ENCODE peak calls at places on chromosomes 12 and 14, in seven cellular contexts. W, U, N, T, X, C and F are unnamed samples.

GRCh38 chr12:129610601-129611120 is 293.2 kb downstream of the TMEM132D start:
- DNase-seq in U (no peak), W (no peak), N (no peak), T (no peak), C (no peak), X (no peak), F (no peak)

GRCh38 chr12:125053821-125054220 is 11.4 kb upstream of the AACS start:
- DNase-seq in C (no peak), N (no peak), W (peak), X (no peak), U (no peak), T (no peak), F (no peak)

GRCh38 chr12:17030338-17030737 is 424.4 kb upstream of the LMO3 start:
- DNase-seq in C (no peak), T (no peak), W (no peak), U (no peak), N (no peak), X (no peak), F (no peak)

GRCh38 chr12:100348657-100349454 is 8.0 kb upstream of the SLC17A8 start:
- DNase-seq in N (peak), C (peak), T (no peak), W (no peak), U (no peak), X (peak), F (no peak)

GRCh38 chr14:61512508-61512907 is 182.8 kb upstream of the HIF1A start:
- DNase-seq in N (peak), W (no peak), X (no peak), C (peak), U (no peak), T (no peak), F (no peak)

GRCh38 chr14:20413785-20414117 is 450 bp upstream of the TEP1 start:
- DNase-seq in U (peak), C (peak), W (no peak), X (peak), N (no peak), T (no peak), F (no peak)

GRCh38 chr14:96268426-96269358 is 12.7 kb downstream of the BDKRB1 start:
- DNase-seq in W (peak), C (peak), T (peak), U (peak), N (peak), X (peak), F (no peak)

GRCh38 chr14:70640938-70641547 is 673 bp upstream of the TTC9 start:
- DNase-seq in T (no peak), C (peak), W (peak), X (no peak), N (peak), U (peak), F (no peak)

GRCh38 chr12:59811991-59812390 is 216.2 kb downstream of the SLC16A7 start:
- DNase-seq in T (no peak), U (no peak), N (no peak), C (no peak), X (no peak), W (no peak), F (no peak)

GRCh38 chr12:40331886-40332285 is 107.1 kb downstream of the LRRK2 start:
- DNase-seq in W (no peak), T (no peak), C (peak), X (no peak), N (no peak), U (no peak), F (no peak)

GRCh38 chr12:40342010-40342409 is 117.2 kb downstream of the LRRK2 start:
- DNase-seq in U (no peak), W (no peak), T (no peak), N (no peak), C (no peak), X (no peak), F (no peak)

GRCh38 chr12:40338071-40338470 is 113.3 kb downstream of the LRRK2 start:
- DNase-seq in X (no peak), C (no peak), N (no peak), W (no peak), U (no peak), T (no peak), F (no peak)

GRCh38 chr12:40336573-40337199 is 111.9 kb downstream of the LRRK2 start:
- DNase-seq in C (no peak), U (no peak), W (no peak), N (peak), X (peak), T (no peak), F (no peak)
- TF ChIP-seq CTCF in C (peak), U (no peak), W (no peak), N (peak), X (peak), T (peak), F (no peak)

GRCh38 chr14:45716506-45716905 is 463.5 kb upstream of the MIS18BP1 start:
- DNase-seq in C (no peak), W (no peak), U (no peak), N (no peak), T (no peak), X (peak), F (no peak)
- TF ChIP-seq CTCF in C (no peak), W (no peak), U (peak), N (no peak), T (no peak), X (peak), F (no peak)

GRCh38 chr14:65169351-65169750 is 67.0 kb upstream of the MAX start:
- DNase-seq in N (peak), T (no peak), X (no peak), U (no peak), W (no peak), C (peak), F (no peak)

GRCh38 chr14:65170318-65170717 is 68.0 kb upstream of the MAX start:
- DNase-seq in T (no peak), U (no peak), W (no peak), X (no peak), C (no peak), N (no peak), F (no peak)

GRCh38 chr14:65173973-65174693 is 71.8 kb upstream of the MAX start:
- DNase-seq in T (no peak), W (peak), C (no peak), N (peak), X (no peak), U (no peak), F (no peak)

GRCh38 chr14:65168840-65169239 is 66.5 kb upstream of the MAX start:
- DNase-seq in N (peak), C (peak), T (no peak), U (no peak), W (no peak), X (peak), F (no peak)

GRCh38 chr14:65170768-65171251 is 68.5 kb upstream of the MAX start:
- DNase-seq in W (peak), N (peak), T (no peak), X (peak), U (peak), C (peak), F (no peak)
- TF ChIP-seq CTCF in W (no peak), N (peak), T (no peak), X (peak), U (peak), C (no peak), F (no peak)

GRCh38 chr14:56117765-56118610 is at the start of gene PELI2:
- DNase-seq in U (peak), T (peak), W (peak), C (no peak), N (peak), X (peak), F (peak)
- TF ChIP-seq CTCF in U (peak), T (no peak), W (peak), C (no peak), N (peak), X (no peak), F (no peak)

DNA sequence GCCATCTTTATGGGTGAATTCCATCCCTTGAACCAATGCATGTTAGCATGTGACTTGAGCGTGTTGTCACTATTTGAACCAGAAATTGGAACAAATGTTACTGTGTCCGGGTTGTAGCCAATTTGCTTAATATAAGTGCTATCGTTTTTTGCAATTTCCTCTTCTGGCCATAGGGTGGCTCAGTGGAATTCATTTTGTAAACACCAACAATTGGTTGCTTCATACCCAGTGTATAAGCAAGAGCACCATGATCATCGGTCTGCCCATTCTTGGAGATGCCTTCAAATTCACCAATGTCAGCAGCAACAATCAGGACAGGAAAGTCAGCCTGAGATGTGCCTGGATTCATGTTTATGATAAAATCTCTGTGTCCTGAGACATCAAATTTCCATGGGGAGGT is 5.0 kb upstream of the NEDD1 start:
- DNase-seq in X (peak), W (no peak), C (no peak), T (no peak), U (no peak), N (no peak), F (no peak)
- TF ChIP-seq CTCF in X (peak), W (no peak), C (no peak), T (no peak), U (no peak), N (no peak), F (no peak)

DNA sequence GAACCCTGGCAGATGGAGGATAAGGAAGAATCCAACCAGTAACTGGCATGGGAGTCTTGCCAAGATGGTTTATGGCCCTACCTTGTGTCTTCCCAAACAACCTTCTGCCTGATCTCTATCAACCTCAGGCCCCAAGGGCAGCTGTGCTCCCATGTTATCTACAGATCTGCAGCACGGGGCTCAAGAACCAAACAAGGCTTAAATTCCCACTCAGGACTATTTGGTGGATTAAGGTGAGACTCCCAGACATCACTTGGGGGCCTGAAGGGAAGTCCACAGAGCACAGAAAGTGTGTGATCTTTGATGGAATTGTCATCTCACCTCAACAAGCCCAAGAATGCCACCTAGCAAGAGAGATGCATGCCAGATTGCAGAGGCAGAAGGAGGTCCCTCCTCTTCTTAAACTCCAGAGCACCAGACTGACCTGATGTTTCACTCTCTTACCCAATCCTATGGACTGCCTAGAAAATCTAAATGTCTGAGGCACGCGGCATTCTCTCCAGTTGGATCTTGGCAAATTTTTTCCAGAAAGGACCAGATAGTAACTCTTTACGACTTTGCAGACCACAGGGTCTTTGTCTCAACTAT is 759.5 kb upstream of the TBX3 start:
- DNase-seq in U (no peak), C (no peak), N (no peak), X (no peak), W (no peak), T (no peak), F (no peak)
- TF ChIP-seq CTCF in U (no peak), C (no peak), N (no peak), X (no peak), W (no peak), T (no peak), F (no peak)

DNA sequence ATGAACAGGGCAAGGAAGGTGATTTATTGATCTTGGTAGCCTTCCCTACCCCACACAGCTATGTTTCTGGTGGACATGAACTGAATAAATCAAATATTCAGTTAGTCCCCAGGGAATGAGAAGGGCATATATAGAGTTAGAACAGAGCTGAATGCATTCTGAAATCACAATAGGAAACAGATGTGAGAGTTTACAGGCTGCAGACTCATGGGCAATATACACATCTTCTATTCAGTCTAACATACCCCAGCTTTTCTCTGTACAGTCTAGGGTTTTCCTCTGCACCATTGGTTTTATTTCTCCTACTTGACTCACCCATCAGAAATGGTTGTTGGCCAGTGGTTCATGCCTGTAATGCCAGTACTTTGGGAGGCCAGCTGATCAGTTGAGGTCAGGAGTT is 7.3 kb upstream of the STX2 start:
- DNase-seq in C (no peak), T (no peak), X (no peak), U (no peak), W (no peak), N (no peak), F (no peak)
- TF ChIP-seq CTCF in C (no peak), T (no peak), X (no peak), U (no peak), W (no peak), N (no peak), F (no peak)